ENCODE peak calls at places on chromosomes 6 and 20, in ten cellular contexts. V, P, G, Y, B, W, Z, X, T and F are unnamed samples.
A peak's percentile ranks its signal among the peaks of the same experiment; 100 is the strongest.

GRCh38 chr6:110662468-110663211 is 152.6 kb downstream of the CDK19 start:
- DNase-seq in G (no peak), V (no peak), Z (no peak), Y (no peak), B (peak; percentile 73), X (no peak), W (no peak), T (no peak), P (no peak), F (no peak)

GRCh38 chr20:4689224-4689623 is 32.5 kb upstream of the PRND start:
- DNase-seq in X (no peak), T (no peak), B (no peak), V (no peak), P (no peak), Y (no peak), W (no peak), G (no peak), Z (no peak), F (no peak)

GRCh38 chr6:7414811-7415210 is 25.2 kb downstream of the RIOK1 start:
- DNase-seq in V (no peak), G (no peak), P (no peak), W (no peak), Y (no peak), B (peak; percentile 87), T (no peak), Z (peak; percentile 81), X (no peak), F (no peak)

GRCh38 chr20:44526129-44526528 is 4.3 kb upstream of the SERINC3 start:
- DNase-seq in G (no peak), B (peak; percentile 75), V (no peak), Y (no peak), Z (peak; percentile 21), X (no peak), W (no peak), T (no peak), P (no peak), F (peak; percentile 39)

GRCh38 chr20:1417273-1417672 is 24.4 kb upstream of the FKBP1A start:
- DNase-seq in X (no peak), V (no peak), P (no peak), W (no peak), T (no peak), G (no peak), Z (peak; percentile 75), B (peak; percentile 80), Y (no peak), F (peak; percentile 28)

GRCh38 chr6:94498099-94498498 is 1078.7 kb upstream of the EPHA7 start:
- DNase-seq in Y (no peak), B (no peak), G (no peak), X (no peak), W (no peak), T (no peak), V (no peak), P (no peak), Z (no peak), F (no peak)

GRCh38 chr20:46820682-46821081 is 74.0 kb upstream of the EYA2 start:
- DNase-seq in P (no peak), B (no peak), T (no peak), Y (no peak), W (no peak), Z (no peak), G (peak; percentile 35), V (no peak), X (peak; percentile 63), F (peak; percentile 12)

GRCh38 chr20:62175711-62176110 is 7.1 kb upstream of the MTG2 start:
- DNase-seq in Y (no peak), G (no peak), W (no peak), Z (no peak), X (no peak), V (no peak), T (no peak), P (no peak), B (no peak), F (no peak)

GRCh38 chr6:159594750-159595117 is 98.3 kb downstream of the SOD2 start:
- DNase-seq in Z (peak; percentile 77), V (no peak), W (peak; percentile 18), T (no peak), Y (no peak), G (no peak), B (peak; percentile 81), P (no peak), X (no peak), F (peak; percentile 28)

GRCh38 chr6:31497595-31498476 is at the start of gene MICB:
- DNase-seq in Y (peak; percentile 66), T (peak; percentile 78), P (peak; percentile 55), B (peak; percentile 81), W (peak; percentile 59), X (peak; percentile 96), Z (peak; percentile 74), V (no peak), G (peak; percentile 34), F (peak; percentile 92)

GRCh38 chr6:33249732-33250625 is 21.7 kb downstream of the VPS52 start:
- DNase-seq in W (no peak), G (no peak), Y (no peak), Z (peak; percentile 96), V (no peak), T (no peak), X (no peak), P (no peak), B (peak; percentile 96), F (no peak)

GRCh38 chr20:63163171-63163570 is 52.8 kb downstream of the YTHDF1 start:
- DNase-seq in W (no peak), V (no peak), T (no peak), P (no peak), Y (no peak), G (no peak), B (no peak), X (no peak), Z (no peak), F (no peak)

GRCh38 chr6:86273936-86274335 is 631.2 kb upstream of the SYNCRIP start:
- DNase-seq in X (no peak), V (no peak), Y (no peak), B (no peak), G (no peak), P (no peak), T (no peak), Z (no peak), W (no peak), F (no peak)

GRCh38 chr6:116144590-116144989 is 18.7 kb upstream of the COL10A1 start:
- DNase-seq in V (no peak), P (no peak), G (no peak), Y (no peak), X (no peak), Z (peak; percentile 61), T (no peak), B (peak; percentile 83), W (no peak), F (no peak)

GRCh38 chr6:96795481-96795880 is 41.8 kb downstream of the GPR63 start:
- DNase-seq in Y (peak; percentile 13), B (no peak), V (no peak), P (no peak), Z (no peak), T (no peak), X (no peak), W (no peak), G (no peak), F (no peak)

GRCh38 chr20:43691928-43692524 is 25.1 kb downstream of the MYBL2 start:
- DNase-seq in V (no peak), Z (peak; percentile 25), Y (no peak), W (no peak), B (peak; percentile 61), T (peak; percentile 20), P (no peak), G (peak; percentile 25), X (peak; percentile 69), F (peak; percentile 51)

GRCh38 chr20:63700199-63701050 is 4.0 kb downstream of the TNFRSF6B start:
- DNase-seq in G (no peak), Y (no peak), P (no peak), X (no peak), V (no peak), Z (no peak), T (no peak), B (no peak), W (peak; percentile 14), F (no peak)

GRCh38 chr6:31317036-31317435 is 39.9 kb downstream of the HLA-B start:
- DNase-seq in Y (no peak), G (no peak), P (no peak), W (no peak), Z (no peak), T (no peak), B (no peak), V (no peak), X (no peak), F (no peak)

GRCh38 chr6:27178001-27178730 is 69.3 kb upstream of the PRSS16 start:
- DNase-seq in T (peak; percentile 11), G (peak; percentile 53), Y (no peak), V (no peak), W (peak; percentile 19), X (peak; percentile 74), P (no peak), Z (peak; percentile 92), B (peak; percentile 94), F (peak; percentile 91)

GRCh38 chr20:48737463-48738093 is 90.2 kb downstream of the PREX1 start:
- DNase-seq in Y (no peak), Z (no peak), T (no peak), X (no peak), P (no peak), B (no peak), V (peak; percentile 45), W (no peak), G (no peak), F (no peak)

GRCh38 chr20:47859255-47859654 is 74.0 kb upstream of the SULF2 start:
- DNase-seq in V (no peak), T (no peak), W (no peak), Y (no peak), G (no peak), P (no peak), B (peak; percentile 33), Z (no peak), X (no peak), F (no peak)

GRCh38 chr6:72175936-72176335 is 289.6 kb downstream of the RIMS1 start:
- DNase-seq in G (no peak), B (no peak), Z (no peak), X (no peak), V (no peak), W (no peak), Y (no peak), T (no peak), P (no peak), F (peak; percentile 5)

GRCh38 chr6:139474145-139475108 is 100.0 kb upstream of the CITED2 start:
- DNase-seq in Y (peak; percentile 5), T (no peak), P (no peak), V (no peak), X (peak; percentile 3), G (no peak), Z (peak; percentile 8), B (peak; percentile 52), W (no peak), F (peak; percentile 73)

GRCh38 chr6:154503576-154504501 is 6.6 kb downstream of the CNKSR3 start:
- DNase-seq in X (no peak), Z (no peak), W (no peak), B (peak; percentile 29), P (no peak), G (no peak), V (no peak), Y (no peak), T (no peak), F (no peak)

GRCh38 chr6:27296106-27296783 is 15.8 kb downstream of the POM121L2 start:
- DNase-seq in X (peak; percentile 46), P (no peak), Y (no peak), V (no peak), W (no peak), B (peak; percentile 62), G (no peak), Z (peak; percentile 46), T (no peak), F (peak; percentile 73)

GRCh38 chr6:140178550-140179334 is 804.3 kb upstream of the CITED2 start:
- DNase-seq in X (no peak), W (no peak), G (no peak), T (no peak), P (no peak), Y (no peak), B (peak; percentile 88), Z (peak; percentile 68), V (no peak), F (no peak)

GRCh38 chr6:147507162-147508072 is 1.1 kb upstream of the SAMD5 start:
- DNase-seq in X (peak; percentile 4), T (no peak), G (peak; percentile 35), Z (no peak), W (peak; percentile 25), Y (no peak), V (no peak), P (no peak), B (peak; percentile 41), F (peak; percentile 65)

GRCh38 chr6:3884007-3884745 is 35.0 kb downstream of the FAM50B start:
- DNase-seq in T (no peak), P (no peak), B (peak; percentile 82), Z (peak; percentile 56), G (peak; percentile 23), W (no peak), V (no peak), X (peak; percentile 46), Y (no peak), F (peak; percentile 52)